ENCODE peak calls at places on chromosomes 5 and 9, in nine cellular contexts. One of them, this sample, is unnamed.

GRCh38 chr5:110414360-110414759 is 312.1 kb downstream of the TMEM232 start:
- DNase-seq in K562: no peak
- DNase-seq in Peyer's patch: no peak
- DNase-seq in transverse colon: no peak
- DNase-seq in thyroid gland: peak; percentile 8
- DNase-seq in adrenal gland: no peak
- DNase-seq in IMR-90: peak; percentile 10
- DNase-seq in tibial nerve: no peak
- DNase-seq in heart left ventricle: no peak
- DNase-seq in this sample: no peak

GRCh38 chr9:129712595-129713524 is 40.0 kb downstream of the PTGES start:
- DNase-seq in K562: no peak
- DNase-seq in Peyer's patch: no peak
- DNase-seq in transverse colon: no peak
- DNase-seq in thyroid gland: no peak
- DNase-seq in adrenal gland: no peak
- DNase-seq in IMR-90: peak; percentile 87
- DNase-seq in tibial nerve: no peak
- DNase-seq in heart left ventricle: no peak
- DNase-seq in this sample: no peak

GRCh38 chr5:142810081-142810480 is 39.9 kb downstream of the ARHGAP26 start:
- DNase-seq in K562: no peak
- DNase-seq in Peyer's patch: no peak
- DNase-seq in transverse colon: no peak
- DNase-seq in thyroid gland: no peak
- DNase-seq in adrenal gland: no peak
- DNase-seq in IMR-90: peak; percentile 18
- DNase-seq in tibial nerve: no peak
- DNase-seq in heart left ventricle: no peak
- DNase-seq in this sample: no peak

GRCh38 chr9:136225366-136225747 is 20.3 kb downstream of the QSOX2 start:
- DNase-seq in K562: no peak
- DNase-seq in Peyer's patch: peak; percentile 89
- DNase-seq in transverse colon: peak; percentile 54
- DNase-seq in thyroid gland: no peak
- DNase-seq in adrenal gland: no peak
- DNase-seq in IMR-90: no peak
- DNase-seq in tibial nerve: no peak
- DNase-seq in heart left ventricle: no peak
- DNase-seq in this sample: no peak

GRCh38 chr9:137317021-137317978 is 15.2 kb upstream of the NRARP start:
- DNase-seq in K562: no peak
- DNase-seq in Peyer's patch: peak; percentile 38
- DNase-seq in transverse colon: no peak
- DNase-seq in thyroid gland: no peak
- DNase-seq in adrenal gland: no peak
- DNase-seq in IMR-90: no peak
- DNase-seq in tibial nerve: no peak
- DNase-seq in heart left ventricle: no peak
- DNase-seq in this sample: no peak

GRCh38 chr5:143641957-143642356 is 170.0 kb upstream of the HMHB1 start:
- DNase-seq in K562: no peak
- DNase-seq in Peyer's patch: no peak
- DNase-seq in transverse colon: no peak
- DNase-seq in thyroid gland: no peak
- DNase-seq in adrenal gland: no peak
- DNase-seq in IMR-90: no peak
- DNase-seq in tibial nerve: no peak
- DNase-seq in heart left ventricle: no peak
- DNase-seq in this sample: no peak

GRCh38 chr5:149863176-149863575 is 81.4 kb downstream of the PDE6A start:
- DNase-seq in K562: no peak
- DNase-seq in Peyer's patch: no peak
- DNase-seq in transverse colon: no peak
- DNase-seq in thyroid gland: no peak
- DNase-seq in adrenal gland: no peak
- DNase-seq in IMR-90: no peak
- DNase-seq in tibial nerve: no peak
- DNase-seq in heart left ventricle: no peak
- DNase-seq in this sample: no peak

GRCh38 chr5:84393969-84394368 is 9.3 kb upstream of the EDIL3 start:
- DNase-seq in K562: no peak
- DNase-seq in Peyer's patch: no peak
- DNase-seq in transverse colon: no peak
- DNase-seq in thyroid gland: no peak
- DNase-seq in adrenal gland: peak; percentile 29
- DNase-seq in IMR-90: peak; percentile 88
- DNase-seq in tibial nerve: no peak
- DNase-seq in heart left ventricle: no peak
- DNase-seq in this sample: no peak

GRCh38 chr5:60687927-60688720 is 11.8 kb downstream of the DEPDC1B start:
- DNase-seq in K562: peak; percentile 19
- DNase-seq in Peyer's patch: no peak
- DNase-seq in transverse colon: no peak
- DNase-seq in thyroid gland: no peak
- DNase-seq in adrenal gland: peak; percentile 18
- DNase-seq in IMR-90: peak; percentile 75
- DNase-seq in tibial nerve: no peak
- DNase-seq in heart left ventricle: no peak
- DNase-seq in this sample: no peak

GRCh38 chr5:9284272-9284671 is 261.6 kb downstream of the SEMA5A start:
- DNase-seq in K562: no peak
- DNase-seq in Peyer's patch: no peak
- DNase-seq in transverse colon: no peak
- DNase-seq in thyroid gland: no peak
- DNase-seq in adrenal gland: no peak
- DNase-seq in IMR-90: no peak
- DNase-seq in tibial nerve: no peak
- DNase-seq in heart left ventricle: no peak
- DNase-seq in this sample: no peak

GRCh38 chr9:36341936-36342577 is 58.0 kb downstream of the RNF38 start:
- DNase-seq in K562: no peak
- DNase-seq in Peyer's patch: no peak
- DNase-seq in transverse colon: no peak
- DNase-seq in thyroid gland: no peak
- DNase-seq in adrenal gland: no peak
- DNase-seq in IMR-90: no peak
- DNase-seq in tibial nerve: no peak
- DNase-seq in heart left ventricle: no peak
- DNase-seq in this sample: no peak

GRCh38 chr9:124228516-124228915 is 29.2 kb upstream of the NEK6 start:
- DNase-seq in K562: no peak
- DNase-seq in Peyer's patch: no peak
- DNase-seq in transverse colon: no peak
- DNase-seq in thyroid gland: no peak
- DNase-seq in adrenal gland: no peak
- DNase-seq in IMR-90: no peak
- DNase-seq in tibial nerve: no peak
- DNase-seq in heart left ventricle: no peak
- DNase-seq in this sample: no peak

GRCh38 chr5:132876020-132876759 is 2.7 kb downstream of the LEAP2 start:
- DNase-seq in K562: no peak
- DNase-seq in Peyer's patch: no peak
- DNase-seq in transverse colon: no peak
- DNase-seq in thyroid gland: no peak
- DNase-seq in adrenal gland: no peak
- DNase-seq in IMR-90: peak; percentile 69
- DNase-seq in tibial nerve: no peak
- DNase-seq in heart left ventricle: no peak
- DNase-seq in this sample: no peak

GRCh38 chr5:6708814-6709213 is 4.4 kb upstream of the TENT4A start:
- DNase-seq in K562: no peak
- DNase-seq in Peyer's patch: no peak
- DNase-seq in transverse colon: no peak
- DNase-seq in thyroid gland: no peak
- DNase-seq in adrenal gland: no peak
- DNase-seq in IMR-90: no peak
- DNase-seq in tibial nerve: no peak
- DNase-seq in heart left ventricle: peak; percentile 58
- DNase-seq in this sample: no peak

DNA sequence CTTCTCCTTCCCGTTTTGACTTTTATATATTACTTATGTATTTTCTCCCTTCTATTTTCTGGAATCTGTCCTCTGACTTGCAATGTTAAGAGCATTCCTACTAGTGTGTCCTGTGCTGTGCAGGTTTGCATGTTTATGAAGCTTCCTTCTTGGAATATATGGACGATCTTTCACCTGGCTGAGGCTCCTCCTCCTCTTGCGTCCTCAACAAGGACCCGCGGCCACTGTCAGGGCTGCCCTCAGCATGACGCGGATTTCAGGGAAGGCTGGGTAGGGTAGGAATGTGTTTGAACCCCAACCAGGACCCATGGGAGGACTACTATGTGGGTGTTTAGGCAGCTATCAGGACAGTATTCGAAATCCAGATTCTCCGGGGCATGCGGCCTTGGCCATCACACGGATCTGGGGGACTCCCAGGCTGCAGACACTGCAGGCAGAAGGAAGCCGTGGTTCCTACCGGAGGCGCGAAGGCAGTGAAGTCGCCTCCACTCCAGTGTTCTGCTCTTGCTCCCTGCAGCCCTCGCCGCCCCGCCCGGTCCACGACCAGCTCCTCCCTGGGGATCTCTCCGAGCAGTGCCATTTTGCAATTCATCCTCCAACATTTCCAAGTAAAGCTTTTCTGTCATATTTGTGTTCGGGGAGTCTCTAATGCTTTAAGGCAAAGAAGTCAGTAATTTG is 37.0 kb upstream of the OSMR start:
- DNase-seq in K562: no peak
- DNase-seq in Peyer's patch: no peak
- DNase-seq in transverse colon: no peak
- DNase-seq in thyroid gland: no peak
- DNase-seq in adrenal gland: no peak
- DNase-seq in IMR-90: no peak
- DNase-seq in tibial nerve: no peak
- DNase-seq in heart left ventricle: no peak
- DNase-seq in this sample: no peak
- H3K27ac ChIP-seq in K562: no peak overlapping the region
- H3K27ac ChIP-seq in Peyer's patch: peak overlapping the region; percentile 22
- H3K27ac ChIP-seq in transverse colon: peak overlapping the region; percentile 41
- H3K27ac ChIP-seq in thyroid gland: no peak overlapping the region
- H3K27ac ChIP-seq in adrenal gland: no peak overlapping the region
- H3K27ac ChIP-seq in IMR-90: peak overlapping the region; percentile 59
- H3K27ac ChIP-seq in tibial nerve: no peak overlapping the region
- H3K27ac ChIP-seq in heart left ventricle: peak overlapping the region; percentile 51
- H3K27ac ChIP-seq in this sample: no peak overlapping the region

DNA sequence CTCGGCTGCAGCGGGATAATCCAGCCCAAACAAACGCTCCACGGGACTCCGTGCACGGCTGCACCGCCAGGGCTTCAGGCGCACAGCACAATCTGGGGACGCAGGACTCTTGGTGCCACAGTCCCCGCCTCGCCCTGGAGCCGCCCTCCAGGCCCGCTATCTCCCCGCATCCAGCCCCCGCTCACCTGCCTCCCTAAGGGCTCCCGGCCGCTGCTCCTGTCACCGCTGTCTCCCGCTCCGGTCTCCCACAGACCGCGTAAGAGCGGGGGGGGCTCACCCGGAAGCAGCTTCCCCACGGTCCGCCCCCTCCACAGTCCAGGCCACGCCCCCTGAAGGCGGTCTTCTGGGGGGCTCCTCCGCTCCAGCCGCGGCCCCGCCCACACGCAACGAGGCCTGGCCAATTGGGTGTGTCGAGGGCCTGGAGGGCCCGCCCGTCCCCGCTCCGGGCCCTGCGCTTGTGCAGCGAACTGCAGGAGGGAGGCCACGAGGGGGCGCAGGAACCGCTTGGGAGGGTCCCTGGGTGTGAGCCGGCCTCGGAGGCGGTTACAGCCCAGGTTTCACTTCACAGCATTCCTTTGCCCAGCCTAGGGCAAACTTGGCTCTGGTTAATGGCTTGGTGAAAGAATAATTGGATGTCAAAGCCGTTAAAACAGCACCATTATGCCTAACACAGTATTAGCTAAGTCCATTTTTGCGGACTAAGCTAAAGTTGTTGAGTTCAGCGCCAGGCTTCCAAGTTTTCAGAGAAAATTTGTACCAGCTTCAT is at the start of gene ALAD:
- DNase-seq in K562: peak; percentile 99
- DNase-seq in Peyer's patch: peak; percentile 100
- DNase-seq in transverse colon: peak; percentile 100
- DNase-seq in thyroid gland: peak; percentile 99
- DNase-seq in adrenal gland: peak; percentile 98
- DNase-seq in IMR-90: peak; percentile 97
- DNase-seq in tibial nerve: peak; percentile 94
- DNase-seq in heart left ventricle: peak; percentile 99
- DNase-seq in this sample: peak; percentile 99
- TF ChIP-seq CTCF in K562: peak; percentile 95
- TF ChIP-seq CTCF in Peyer's patch: peak; percentile 93
- TF ChIP-seq CTCF in transverse colon: peak; percentile 86
- TF ChIP-seq CTCF in thyroid gland: peak; percentile 97
- TF ChIP-seq CTCF in adrenal gland: peak; percentile 87
- TF ChIP-seq CTCF in IMR-90: peak; percentile 98
- TF ChIP-seq CTCF in tibial nerve: peak; percentile 95
- TF ChIP-seq CTCF in heart left ventricle: peak; percentile 97
- TF ChIP-seq CTCF in this sample: peak; percentile 98

DNA sequence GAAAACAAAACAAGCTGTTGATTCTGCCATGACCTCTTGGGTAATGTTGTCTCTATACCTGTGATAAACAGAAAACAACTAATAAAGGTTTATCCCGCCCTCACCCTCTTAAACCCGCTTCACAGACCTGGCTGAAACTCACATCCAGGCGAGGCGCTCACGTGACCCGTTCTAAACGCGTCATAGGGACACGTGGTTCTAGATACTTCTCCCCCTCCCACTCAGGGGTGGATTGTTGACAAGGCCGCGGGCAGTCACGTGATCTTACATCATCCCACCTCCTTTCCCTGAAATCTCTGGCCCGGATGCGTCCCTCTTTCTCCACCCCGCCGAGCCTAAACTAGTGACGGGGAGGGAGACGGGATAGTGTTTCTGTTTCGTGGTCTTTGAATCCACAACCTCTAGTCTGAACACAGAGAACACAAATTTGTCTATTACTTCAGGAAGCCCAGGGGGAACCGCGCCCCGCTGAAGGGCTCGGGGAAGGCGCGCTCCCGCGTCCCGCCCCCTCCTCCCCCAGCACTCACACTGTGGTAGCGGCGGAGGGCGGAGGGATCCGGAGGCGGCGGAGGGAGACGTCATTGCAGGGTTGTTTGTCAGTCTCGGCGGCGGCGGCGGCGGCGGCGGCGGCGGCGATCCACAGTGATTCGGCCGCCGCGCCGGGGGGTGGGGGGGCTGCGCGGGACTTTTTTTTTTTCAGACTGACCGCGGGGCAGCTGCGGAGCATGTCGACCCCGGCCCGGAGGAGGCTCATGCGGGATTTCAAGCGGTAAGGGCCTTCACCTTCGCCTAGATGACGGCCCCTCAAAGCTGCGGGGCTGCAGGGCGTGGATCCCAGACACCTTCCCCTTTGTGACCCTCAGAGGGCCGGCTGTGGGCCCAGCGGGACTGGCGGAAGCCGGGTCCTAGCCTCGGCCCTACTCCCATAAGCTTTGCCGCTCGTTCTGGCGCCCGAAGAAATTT is at the start of gene UBE2B:
- DNase-seq in K562: peak; percentile 91
- DNase-seq in Peyer's patch: peak; percentile 100
- DNase-seq in transverse colon: peak; percentile 98
- DNase-seq in thyroid gland: peak; percentile 99
- DNase-seq in adrenal gland: peak; percentile 100
- DNase-seq in IMR-90: peak; percentile 100
- DNase-seq in tibial nerve: peak; percentile 100
- DNase-seq in heart left ventricle: peak; percentile 99
- DNase-seq in this sample: peak; percentile 99
- TF ChIP-seq POLR2A in K562: peak; percentile 65
- TF ChIP-seq POLR2A in Peyer's patch: peak; percentile 73
- TF ChIP-seq POLR2A in transverse colon: peak; percentile 83
- TF ChIP-seq POLR2A in thyroid gland: peak; percentile 89
- TF ChIP-seq POLR2A in adrenal gland: peak; percentile 81
- TF ChIP-seq POLR2A in IMR-90: peak; percentile 69
- TF ChIP-seq POLR2A in tibial nerve: peak; percentile 90
- TF ChIP-seq POLR2A in heart left ventricle: no peak
- TF ChIP-seq POLR2A in this sample: peak; percentile 86

GRCh38 chr9:128097156-128098016 is 29.4 kb downstream of the SLC25A25 start:
- DNase-seq in K562: no peak
- DNase-seq in Peyer's patch: no peak
- DNase-seq in transverse colon: no peak
- DNase-seq in thyroid gland: peak; percentile 26
- DNase-seq in adrenal gland: no peak
- DNase-seq in IMR-90: no peak
- DNase-seq in tibial nerve: no peak
- DNase-seq in heart left ventricle: no peak
- DNase-seq in this sample: no peak
- H3K27ac ChIP-seq in K562: peak overlapping the region; percentile 89
- H3K27ac ChIP-seq in Peyer's patch: peak overlapping the region; percentile 92
- H3K27ac ChIP-seq in transverse colon: peak overlapping the region; percentile 91
- H3K27ac ChIP-seq in thyroid gland: peak overlapping the region; percentile 99
- H3K27ac ChIP-seq in adrenal gland: peak overlapping the region; percentile 37
- H3K27ac ChIP-seq in IMR-90: peak overlapping the region; percentile 78
- H3K27ac ChIP-seq in tibial nerve: peak overlapping the region; percentile 83
- H3K27ac ChIP-seq in heart left ventricle: peak overlapping the region; percentile 94
- H3K27ac ChIP-seq in this sample: peak overlapping the region; percentile 87

This sample was measured in prostate gland.